ENCODE peak calls at places on chromosomes 5 and 9, in six cellular contexts. One of them, this sample, is unnamed.
A peak's percentile ranks its signal among the peaks of the same experiment; 100 is the strongest.

GRCh38 chr5:125196479-125197183 is 450.2 kb upstream of the ZNF608 start:
- ATAC-seq in HCT116: no peak
- ATAC-seq in K562: no peak
- ATAC-seq in HepG2: no peak
- ATAC-seq in upper lobe of left lung: no peak
- ATAC-seq in GM12878: no peak
- ATAC-seq in this sample: peak; percentile 33

GRCh38 chr9:113882636-113883164 is 6.6 kb downstream of the ZNF618 start:
- ATAC-seq in HepG2: no peak
- ATAC-seq in K562: no peak
- ATAC-seq in HCT116: no peak
- ATAC-seq in GM12878: no peak
- ATAC-seq in upper lobe of left lung: no peak
- ATAC-seq in this sample: no peak

GRCh38 chr5:72141440-72142271 is 34.4 kb downstream of the MAP1B start:
- ATAC-seq in HCT116: no peak
- ATAC-seq in K562: no peak
- ATAC-seq in GM12878: no peak
- ATAC-seq in upper lobe of left lung: no peak
- ATAC-seq in HepG2: no peak
- ATAC-seq in this sample: peak; percentile 52

GRCh38 chr5:152462021-152462721 is 57.1 kb upstream of the NMUR2 start:
- ATAC-seq in upper lobe of left lung: no peak
- ATAC-seq in K562: no peak
- ATAC-seq in GM12878: peak; percentile 84
- ATAC-seq in HCT116: no peak
- ATAC-seq in HepG2: peak; percentile 69
- ATAC-seq in this sample: no peak

GRCh38 chr5:152221721-152222629 is 183.1 kb downstream of the NMUR2 start:
- ATAC-seq in HCT116: no peak
- ATAC-seq in HepG2: no peak
- ATAC-seq in upper lobe of left lung: no peak
- ATAC-seq in K562: no peak
- ATAC-seq in GM12878: no peak
- ATAC-seq in this sample: no peak

GRCh38 chr5:390571-391491 is 52.1 kb upstream of the EXOC3 start:
- ATAC-seq in K562: no peak
- ATAC-seq in HepG2: no peak
- ATAC-seq in GM12878: no peak
- ATAC-seq in upper lobe of left lung: no peak
- ATAC-seq in HCT116: peak; percentile 35
- ATAC-seq in this sample: no peak

GRCh38 chr9:19488721-19489120 is 79.9 kb downstream of the ACER2 start:
- ATAC-seq in HepG2: no peak
- ATAC-seq in K562: no peak
- ATAC-seq in GM12878: no peak
- ATAC-seq in HCT116: no peak
- ATAC-seq in upper lobe of left lung: no peak
- ATAC-seq in this sample: no peak

GRCh38 chr5:32949571-32949970 is 238.4 kb downstream of the NPR3 start:
- ATAC-seq in GM12878: no peak
- ATAC-seq in HepG2: no peak
- ATAC-seq in HCT116: no peak
- ATAC-seq in upper lobe of left lung: no peak
- ATAC-seq in K562: no peak
- ATAC-seq in this sample: no peak

GRCh38 chr5:160361624-160362023 is 8.8 kb downstream of the C1QTNF2 start:
- ATAC-seq in HCT116: no peak
- ATAC-seq in upper lobe of left lung: no peak
- ATAC-seq in K562: no peak
- ATAC-seq in GM12878: no peak
- ATAC-seq in HepG2: no peak
- ATAC-seq in this sample: no peak

GRCh38 chr9:88503845-88504764 is 30.9 kb upstream of the NXNL2 start:
- ATAC-seq in upper lobe of left lung: peak; percentile 42
- ATAC-seq in HepG2: no peak
- ATAC-seq in HCT116: no peak
- ATAC-seq in GM12878: no peak
- ATAC-seq in K562: no peak
- ATAC-seq in this sample: no peak

GRCh38 chr9:86918556-86918955 is 28.8 kb downstream of the GAS1 start:
- ATAC-seq in K562: no peak
- ATAC-seq in GM12878: no peak
- ATAC-seq in upper lobe of left lung: no peak
- ATAC-seq in HCT116: no peak
- ATAC-seq in HepG2: no peak
- ATAC-seq in this sample: no peak

GRCh38 chr9:38445154-38446043 is 21.1 kb upstream of the IGFBPL1 start:
- ATAC-seq in HepG2: no peak
- ATAC-seq in K562: peak; percentile 51
- ATAC-seq in HCT116: no peak
- ATAC-seq in GM12878: peak; percentile 97
- ATAC-seq in upper lobe of left lung: no peak
- ATAC-seq in this sample: no peak

GRCh38 chr5:173472164-173472563 is 143.9 kb upstream of the STC2 start:
- ATAC-seq in K562: no peak
- ATAC-seq in upper lobe of left lung: no peak
- ATAC-seq in GM12878: no peak
- ATAC-seq in HCT116: peak; percentile 91
- ATAC-seq in HepG2: peak; percentile 93
- ATAC-seq in this sample: peak; percentile 95

GRCh38 chr5:103834216-103834615 is 271.6 kb upstream of the NUDT12 start:
- ATAC-seq in GM12878: no peak
- ATAC-seq in HepG2: no peak
- ATAC-seq in K562: no peak
- ATAC-seq in HCT116: no peak
- ATAC-seq in upper lobe of left lung: no peak
- ATAC-seq in this sample: no peak

GRCh38 chr5:136191304-136192014 is 1.5 kb downstream of the SMIM32 start:
- ATAC-seq in GM12878: no peak
- ATAC-seq in upper lobe of left lung: no peak
- ATAC-seq in K562: no peak
- ATAC-seq in HCT116: no peak
- ATAC-seq in HepG2: no peak
- ATAC-seq in this sample: no peak

GRCh38 chr9:90642570-90643539 is at the start of gene DIRAS2:
- ATAC-seq in K562: no peak
- ATAC-seq in upper lobe of left lung: peak; percentile 88
- ATAC-seq in HCT116: peak; percentile 69
- ATAC-seq in GM12878: peak; percentile 69
- ATAC-seq in HepG2: no peak
- ATAC-seq in this sample: peak; percentile 57

GRCh38 chr5:110038297-110038997 is 348.7 kb downstream of the MAN2A1 start:
- ATAC-seq in HepG2: no peak
- ATAC-seq in GM12878: no peak
- ATAC-seq in K562: no peak
- ATAC-seq in HCT116: no peak
- ATAC-seq in upper lobe of left lung: no peak
- ATAC-seq in this sample: no peak

GRCh38 chr5:69086206-69086605 is 7.6 kb upstream of the SLC30A5 start:
- ATAC-seq in HepG2: no peak
- ATAC-seq in GM12878: no peak
- ATAC-seq in upper lobe of left lung: no peak
- ATAC-seq in HCT116: no peak
- ATAC-seq in K562: no peak
- ATAC-seq in this sample: no peak

GRCh38 chr9:128008171-128008570 is 27.4 kb upstream of the EEIG1 start:
- ATAC-seq in HCT116: no peak
- ATAC-seq in K562: no peak
- ATAC-seq in HepG2: no peak
- ATAC-seq in GM12878: peak; percentile 10
- ATAC-seq in upper lobe of left lung: no peak
- ATAC-seq in this sample: no peak

GRCh38 chr5:88539642-88540476 is 271.2 kb upstream of the TMEM161B start:
- ATAC-seq in HepG2: no peak
- ATAC-seq in K562: no peak
- ATAC-seq in GM12878: no peak
- ATAC-seq in upper lobe of left lung: no peak
- ATAC-seq in HCT116: no peak
- ATAC-seq in this sample: no peak

GRCh38 chr5:5738797-5739489 is 316.5 kb downstream of the ICE1 start:
- ATAC-seq in HepG2: no peak
- ATAC-seq in upper lobe of left lung: no peak
- ATAC-seq in K562: no peak
- ATAC-seq in HCT116: no peak
- ATAC-seq in GM12878: peak; percentile 74
- ATAC-seq in this sample: no peak

GRCh38 chr5:91140657-91141056 is 242.5 kb downstream of the ARRDC3 start:
- ATAC-seq in HCT116: no peak
- ATAC-seq in HepG2: no peak
- ATAC-seq in upper lobe of left lung: no peak
- ATAC-seq in K562: no peak
- ATAC-seq in GM12878: peak; percentile 47
- ATAC-seq in this sample: no peak

GRCh38 chr5:42337143-42337542 is 86.1 kb upstream of the GHR start:
- ATAC-seq in GM12878: no peak
- ATAC-seq in K562: no peak
- ATAC-seq in HepG2: no peak
- ATAC-seq in HCT116: no peak
- ATAC-seq in upper lobe of left lung: peak; percentile 53
- ATAC-seq in this sample: no peak

GRCh38 chr9:3879731-3880493 is 354.1 kb upstream of the RFX3 start:
- ATAC-seq in GM12878: peak; percentile 69
- ATAC-seq in K562: no peak
- ATAC-seq in HCT116: no peak
- ATAC-seq in HepG2: no peak
- ATAC-seq in upper lobe of left lung: no peak
- ATAC-seq in this sample: no peak

GRCh38 chr5:32571128-32571527 is 14.2 kb upstream of the SUB1 start:
- ATAC-seq in upper lobe of left lung: no peak
- ATAC-seq in GM12878: peak; percentile 29
- ATAC-seq in HepG2: no peak
- ATAC-seq in K562: no peak
- ATAC-seq in HCT116: no peak
- ATAC-seq in this sample: no peak

GRCh38 chr9:101119206-101119819 is 90.8 kb downstream of the PLPPR1 start:
- ATAC-seq in HepG2: peak; percentile 100
- ATAC-seq in upper lobe of left lung: peak; percentile 82
- ATAC-seq in K562: peak; percentile 88
- ATAC-seq in HCT116: peak; percentile 100
- ATAC-seq in GM12878: peak; percentile 98
- ATAC-seq in this sample: no peak

GRCh38 chr5:133644000-133644865 is 31.9 kb upstream of the FSTL4 start:
- ATAC-seq in upper lobe of left lung: no peak
- ATAC-seq in GM12878: no peak
- ATAC-seq in HCT116: no peak
- ATAC-seq in HepG2: no peak
- ATAC-seq in K562: no peak
- ATAC-seq in this sample: no peak

DNA sequence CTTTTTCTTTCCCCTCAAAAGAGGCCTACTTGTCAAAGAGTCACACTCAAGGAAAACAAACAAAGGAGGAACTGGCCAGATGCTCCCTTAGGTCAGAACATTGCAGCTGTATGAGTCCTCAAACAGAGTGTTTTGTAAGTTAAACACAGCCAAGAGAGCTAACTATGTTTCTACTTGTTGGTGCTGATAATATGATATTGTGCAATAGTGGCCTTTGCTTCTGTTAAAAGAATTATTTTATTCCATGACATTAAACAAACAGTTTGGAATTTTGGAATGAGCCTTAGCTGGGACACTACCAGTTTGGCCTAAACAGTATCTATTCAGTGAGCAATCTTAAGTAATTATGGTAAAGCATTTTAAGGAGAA is 56.0 kb upstream of the TPD52L3 start:
- ATAC-seq in HepG2: peak; percentile 97
- ATAC-seq in K562: no peak
- ATAC-seq in GM12878: no peak
- ATAC-seq in HCT116: no peak
- ATAC-seq in upper lobe of left lung: peak; percentile 88
- ATAC-seq in this sample: peak; percentile 98
- TF ChIP-seq POLR2AphosphoS5 in HepG2: no peak
- TF ChIP-seq POLR2AphosphoS5 in K562: no peak
- TF ChIP-seq POLR2AphosphoS5 in GM12878: no peak
- TF ChIP-seq POLR2AphosphoS5 in HCT116: no peak
- TF ChIP-seq POLR2AphosphoS5 in upper lobe of left lung: no peak
- TF ChIP-seq POLR2AphosphoS5 in this sample: peak; percentile 94

GRCh38 chr5:81851481-81852178 is 100.7 kb upstream of the SSBP2 start:
- ATAC-seq in HepG2: peak; percentile 97
- ATAC-seq in GM12878: peak; percentile 87
- ATAC-seq in K562: peak; percentile 85
- ATAC-seq in HCT116: peak; percentile 82
- ATAC-seq in upper lobe of left lung: peak; percentile 98
- ATAC-seq in this sample: peak; percentile 93
- TF ChIP-seq POLR2A in HepG2: no peak
- TF ChIP-seq POLR2A in GM12878: peak; percentile 86
- TF ChIP-seq POLR2A in K562: peak; percentile 69
- TF ChIP-seq POLR2A in HCT116: peak; percentile 47
- TF ChIP-seq POLR2A in upper lobe of left lung: peak; percentile 28
- TF ChIP-seq POLR2A in this sample: no peak

DNA sequence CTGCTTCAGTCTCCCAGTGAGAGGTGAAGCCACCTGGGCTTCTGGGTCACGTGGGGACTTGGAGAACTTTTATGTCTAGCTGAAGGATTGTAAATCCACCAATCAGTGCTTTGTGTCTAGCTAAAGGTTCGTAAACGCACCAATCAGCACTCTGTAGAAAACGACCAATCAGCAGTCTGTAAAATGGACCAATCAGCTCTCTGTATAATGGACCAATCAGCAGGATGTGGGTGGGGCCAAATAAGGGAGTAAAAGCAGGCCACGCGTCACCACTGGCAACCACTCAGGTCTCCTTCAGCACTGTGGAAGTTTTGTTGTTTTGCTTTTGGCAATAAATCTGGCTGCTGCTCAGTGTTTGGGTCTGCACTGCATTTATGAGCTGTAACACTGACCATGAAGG is 69.1 kb upstream of the NREP start:
- ATAC-seq in upper lobe of left lung: no peak
- ATAC-seq in GM12878: no peak
- ATAC-seq in HCT116: no peak
- ATAC-seq in K562: no peak
- ATAC-seq in HepG2: no peak
- ATAC-seq in this sample: no peak
- H3K27ac ChIP-seq in upper lobe of left lung: no peak overlapping the region
- H3K27ac ChIP-seq in GM12878: no peak overlapping the region
- H3K27ac ChIP-seq in HCT116: no peak overlapping the region
- H3K27ac ChIP-seq in K562: no peak overlapping the region
- H3K27ac ChIP-seq in HepG2: no peak overlapping the region
- H3K27ac ChIP-seq in this sample: no peak overlapping the region

GRCh38 chr5:178291969-178292825 is 59.6 kb upstream of the PHYKPL start:
- ATAC-seq in GM12878: no peak
- ATAC-seq in HCT116: no peak
- ATAC-seq in K562: no peak
- ATAC-seq in upper lobe of left lung: no peak
- ATAC-seq in HepG2: no peak
- ATAC-seq in this sample: no peak

GRCh38 chr5:178288373-178289368 is 56.1 kb upstream of the PHYKPL start:
- ATAC-seq in GM12878: no peak
- ATAC-seq in K562: no peak
- ATAC-seq in HCT116: no peak
- ATAC-seq in upper lobe of left lung: no peak
- ATAC-seq in HepG2: no peak
- ATAC-seq in this sample: no peak

GRCh38 chr5:178291161-178291561 is 58.6 kb upstream of the PHYKPL start:
- ATAC-seq in HepG2: no peak
- ATAC-seq in HCT116: no peak
- ATAC-seq in upper lobe of left lung: no peak
- ATAC-seq in GM12878: no peak
- ATAC-seq in K562: no peak
- ATAC-seq in this sample: no peak

GRCh38 chr5:178289438-178289837 is 56.8 kb upstream of the PHYKPL start:
- ATAC-seq in GM12878: no peak
- ATAC-seq in HepG2: no peak
- ATAC-seq in upper lobe of left lung: no peak
- ATAC-seq in HCT116: no peak
- ATAC-seq in K562: no peak
- ATAC-seq in this sample: no peak

GRCh38 chr5:178290376-178290775 is 57.8 kb upstream of the PHYKPL start:
- ATAC-seq in GM12878: no peak
- ATAC-seq in HCT116: no peak
- ATAC-seq in upper lobe of left lung: no peak
- ATAC-seq in K562: peak; percentile 64
- ATAC-seq in HepG2: no peak
- ATAC-seq in this sample: no peak
- TF ChIP-seq POLR2AphosphoS5 in GM12878: no peak
- TF ChIP-seq POLR2AphosphoS5 in HCT116: no peak
- TF ChIP-seq POLR2AphosphoS5 in upper lobe of left lung: no peak
- TF ChIP-seq POLR2AphosphoS5 in K562: no peak
- TF ChIP-seq POLR2AphosphoS5 in HepG2: no peak
- TF ChIP-seq POLR2AphosphoS5 in this sample: no peak